ENCODE peak calls at places on chromosomes 5 and 9, in four cellular contexts. K is transverse colon, S is thyroid gland, N is lower leg skin. W is an unnamed sample.

GRCh38 chr5:149135536-149136201 is 5.6 kb upstream of the ABLIM3 start:
- DNase-seq in K (no peak), S (no peak), N (no peak), W (no peak)

GRCh38 chr5:34652916-34653315 is 3.2 kb upstream of the RAI14 start:
- DNase-seq in K (no peak), S (no peak), N (no peak), W (no peak)

GRCh38 chr5:54087436-54087835 is 222.9 kb downstream of the ARL15 start:
- DNase-seq in K (no peak), S (no peak), N (no peak), W (no peak)

GRCh38 chr5:54109931-54110330 is 200.4 kb downstream of the ARL15 start:
- DNase-seq in K (no peak), S (no peak), N (no peak), W (no peak)

GRCh38 chr9:95626885-95627558 is 110.3 kb upstream of the PTCH1 start:
- DNase-seq in K (peak), S (peak), N (peak), W (peak)

GRCh38 chr5:111589320-111589719 is 77.0 kb upstream of the STARD4 start:
- DNase-seq in K (no peak), S (no peak), N (no peak), W (no peak)

GRCh38 chr5:131773805-131774204 is 23.0 kb downstream of the FNIP1 start:
- DNase-seq in K (no peak), S (no peak), N (no peak), W (no peak)

GRCh38 chr9:123338710-123339665 is 17.0 kb upstream of the CRB2 start:
- DNase-seq in K (peak), S (peak), N (no peak), W (no peak)

GRCh38 chr5:6812800-6813731 is 99.8 kb downstream of the TENT4A start:
- DNase-seq in K (peak), S (peak), N (peak), W (peak)

GRCh38 chr9:121637441-121638222 is 13.8 kb upstream of the DAB2IP start:
- DNase-seq in K (no peak), S (no peak), N (no peak), W (peak)

GRCh38 chr5:14424011-14424685 is 157.4 kb upstream of the OTULINL start:
- DNase-seq in K (no peak), S (no peak), N (no peak), W (no peak)

GRCh38 chr9:136668983-136669790 is 6.5 kb downstream of the EGFL7 start:
- DNase-seq in K (no peak), S (no peak), N (no peak), W (no peak)

GRCh38 chr5:176447982-176448608 is at the start of gene FAF2:
- DNase-seq in K (peak), S (peak), N (peak), W (peak)

GRCh38 chr9:16179566-16179965 is 626.7 kb downstream of the CCDC171 start:
- DNase-seq in K (no peak), S (no peak), N (no peak), W (no peak)

GRCh38 chr5:170303564-170303963 is 6.0 kb upstream of the LCP2 start:
- DNase-seq in K (no peak), S (no peak), N (no peak), W (no peak)

GRCh38 chr5:61289241-61289640 is 42.8 kb upstream of the ZSWIM6 start:
- DNase-seq in K (no peak), S (no peak), N (no peak), W (no peak)

DNA sequence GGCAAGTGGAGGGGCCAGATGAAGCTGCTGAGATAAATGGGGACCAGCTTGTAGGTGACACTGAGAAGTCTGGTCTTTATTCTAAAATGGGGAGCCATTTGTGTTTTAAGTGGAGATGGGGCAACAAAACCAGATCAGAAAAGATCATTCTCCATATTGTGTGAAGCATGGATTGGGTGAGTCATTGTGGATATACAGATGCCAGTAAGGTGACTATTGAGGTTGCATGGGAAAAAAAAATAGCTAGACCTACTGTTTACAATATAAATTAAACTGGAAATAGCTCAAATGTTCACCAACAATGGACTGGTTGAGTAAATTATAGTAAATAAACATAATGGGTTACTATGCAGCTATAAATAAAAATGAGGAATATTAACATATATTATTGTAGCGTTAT is 5.4 kb upstream of the MAP1B start:
- DNase-seq in K (no peak), S (no peak), N (no peak), W (no peak)
- TF ChIP-seq POLR2A in K (no peak), S (no peak), N (no peak), W (no peak)

GRCh38 chr9:86977205-86977835 is 30.0 kb upstream of the GAS1 start:
- DNase-seq in K (no peak), S (no peak), N (no peak), W (no peak)

GRCh38 chr9:86971742-86972141 is 24.4 kb upstream of the GAS1 start:
- DNase-seq in K (no peak), S (no peak), N (no peak), W (no peak)

GRCh38 chr9:86975571-86975970 is 28.3 kb upstream of the GAS1 start:
- DNase-seq in K (no peak), S (no peak), N (no peak), W (no peak)

GRCh38 chr9:86975086-86975485 is 27.8 kb upstream of the GAS1 start:
- DNase-seq in K (no peak), S (no peak), N (no peak), W (no peak)

DNA sequence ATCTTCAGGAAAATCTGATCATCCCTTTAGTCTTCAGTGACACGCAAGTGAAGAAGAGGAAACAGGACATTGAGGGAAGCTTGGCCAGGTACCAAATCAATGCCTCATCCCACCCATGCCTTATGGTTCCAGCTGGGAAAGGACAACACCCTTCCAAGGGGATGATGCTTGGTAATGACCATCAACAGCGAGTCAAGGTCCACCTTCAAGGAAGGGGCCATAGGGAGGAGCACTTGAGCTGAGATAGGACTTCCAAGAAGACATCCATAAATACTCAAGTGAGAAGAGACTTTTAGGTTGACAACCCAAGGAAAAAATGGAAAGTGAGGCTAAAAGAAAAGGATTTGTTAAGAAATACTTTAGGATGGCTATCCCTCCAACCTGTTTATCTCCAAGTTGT is 27.1 kb upstream of the GAS1 start:
- DNase-seq in K (no peak), S (no peak), N (no peak), W (no peak)
- TF ChIP-seq CTCF in K (no peak), S (no peak), N (no peak), W (no peak)

GRCh38 chr9:35341021-35341420 is 148.9 kb upstream of the RUSC2 start:
- DNase-seq in K (no peak), S (no peak), N (no peak), W (no peak)

GRCh38 chr9:35341585-35341984 is 148.3 kb upstream of the RUSC2 start:
- DNase-seq in K (no peak), S (peak), N (peak), W (no peak)

GRCh38 chr9:35338086-35338485 is 151.8 kb upstream of the RUSC2 start:
- DNase-seq in K (no peak), S (no peak), N (no peak), W (no peak)

GRCh38 chr9:35338561-35339274 is 151.2 kb upstream of the RUSC2 start:
- DNase-seq in K (no peak), S (no peak), N (peak), W (no peak)

DNA sequence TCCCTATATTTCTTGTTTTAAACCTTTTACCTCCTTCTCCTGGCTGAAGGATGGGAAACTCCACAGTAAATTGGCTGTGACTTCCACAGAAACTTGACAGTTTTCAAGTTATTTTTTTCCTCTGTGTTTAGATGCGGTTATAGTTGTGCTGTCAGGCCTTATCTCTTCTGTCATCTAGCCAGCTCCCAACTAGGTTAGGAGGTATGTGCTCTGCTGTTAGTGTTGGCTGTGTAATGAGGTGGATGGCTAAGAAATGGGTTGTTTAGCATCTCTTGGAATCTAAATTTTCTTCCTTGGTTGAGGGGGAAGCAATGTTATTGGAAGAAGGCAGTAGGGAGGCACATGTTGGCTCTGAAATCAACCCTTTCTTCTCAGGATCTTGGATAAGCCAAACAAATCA is 149.9 kb upstream of the RUSC2 start:
- DNase-seq in K (no peak), S (no peak), N (no peak), W (no peak)
- H3K4me3 ChIP-seq in K (no peak), S (no peak), N (no peak), W (no peak)

GRCh38 chr9:128551652-128552152 is 685 bp upstream of the SPTAN1 start:
- DNase-seq in K (no peak), S (no peak), N (no peak), W (no peak)
- TF ChIP-seq POLR2A in K (no peak), S (no peak), N (no peak), W (no peak)

DNA sequence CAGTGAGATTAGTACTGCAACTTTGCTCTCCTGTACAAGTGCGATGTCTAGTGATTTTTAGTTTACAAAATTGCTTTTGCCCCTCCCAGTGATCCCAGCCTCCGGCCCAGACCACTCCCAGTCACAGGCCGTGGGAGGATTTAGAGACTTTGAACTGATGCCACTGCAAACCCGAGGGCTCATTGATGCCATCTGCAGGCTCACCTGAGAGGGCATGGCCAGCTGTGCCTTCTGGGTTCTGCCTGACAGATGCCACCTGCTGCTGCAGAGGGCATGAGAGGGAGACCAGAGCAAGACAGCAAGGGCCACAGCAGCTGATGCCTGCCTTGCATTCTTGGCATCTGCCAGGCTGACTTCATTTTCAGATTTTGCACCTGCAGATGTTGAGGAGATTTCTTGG is 593.8 kb downstream of the CDK5RAP2 start:
- DNase-seq in K (no peak), S (no peak), N (no peak), W (no peak)
- TF ChIP-seq CTCF in K (no peak), S (no peak), N (no peak), W (no peak)

DNA sequence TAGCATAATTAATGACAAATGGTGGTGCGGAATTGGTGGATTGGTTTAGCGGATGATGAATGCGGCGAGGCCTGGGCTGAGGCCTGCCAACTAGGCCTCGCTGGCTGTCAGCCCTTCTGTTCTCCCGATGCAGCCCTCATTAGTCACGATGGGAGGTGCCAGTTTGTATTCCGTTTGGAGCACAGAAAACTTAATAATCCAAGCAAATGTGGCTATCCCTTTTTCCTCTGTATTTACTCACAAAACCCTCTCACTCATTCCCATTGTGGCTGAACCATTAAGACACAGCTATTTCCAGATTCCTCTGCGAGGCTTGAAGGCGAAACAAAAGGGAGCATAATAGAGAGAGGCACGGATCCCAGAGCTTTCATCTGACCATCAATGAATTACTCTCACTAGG is 114.3 kb downstream of the MVB12B start:
- DNase-seq in K (no peak), S (no peak), N (no peak), W (peak)
- H3K4me3 ChIP-seq in K (no peak), S (no peak), N (no peak), W (no peak)

GRCh38 chr9:134314950-134315715 is 11.1 kb upstream of the RXRA start:
- DNase-seq in K (no peak), S (no peak), N (no peak), W (no peak)
- TF ChIP-seq POLR2A in K (no peak), S (no peak), N (no peak), W (no peak)

DNA sequence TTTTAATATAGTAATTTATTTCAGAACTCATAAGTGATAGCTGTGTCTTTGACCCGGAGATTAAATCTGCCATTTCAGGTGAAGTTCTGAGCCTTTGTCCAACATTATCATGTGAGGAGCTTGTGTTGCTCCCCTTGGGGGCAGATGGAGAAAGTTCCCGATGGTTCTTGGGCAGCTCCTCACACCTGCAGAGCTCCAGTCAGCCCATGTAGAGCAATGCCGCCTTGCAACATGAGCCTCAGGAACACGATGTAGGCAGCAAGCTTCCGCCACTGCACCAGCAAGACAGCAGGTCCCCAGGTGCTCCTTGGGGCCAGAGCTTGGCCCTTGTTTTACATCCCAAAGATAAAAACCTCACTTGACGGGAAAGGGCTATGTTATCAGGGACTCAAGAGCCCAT is 292.7 kb downstream of the IRX1 start:
- DNase-seq in K (no peak), S (no peak), N (no peak), W (no peak)
- TF ChIP-seq CTCF in K (no peak), S (no peak), N (no peak), W (no peak)

GRCh38 chr5:57172466-57172961 is 1.3 kb upstream of the GPBP1 start:
- DNase-seq in K (no peak), S (no peak), N (no peak), W (no peak)
- H3K4me3 ChIP-seq in K (peak), S (peak), N (peak), W (no peak)

W was measured in adrenal gland.